ENCODE peak calls at places on chromosomes 12 and 14, in six cellular contexts. U is neural progenitor cell, H is OCI-LY7, N is thyroid gland, O is choroid plexus epithelial cell, I is AG04450. W is an unnamed sample.

GRCh38 chr12:58504539-58504938 is 415.8 kb downstream of the LRIG3 start:
- DNase-seq in H (no peak), O (no peak), U (no peak), N (no peak), I (no peak), W (no peak)

GRCh38 chr12:126966498-126966897 is 1300.5 kb upstream of the TMEM132C start:
- DNase-seq in I (no peak), O (no peak), H (no peak), N (no peak), U (no peak), W (no peak)

GRCh38 chr12:89448951-89449371 is 75.6 kb downstream of the GALNT4 start:
- DNase-seq in N (no peak), O (peak; percentile 43), I (no peak), H (no peak), U (no peak), W (no peak)

GRCh38 chr12:90004319-90005074 is 295.9 kb upstream of the ATP2B1 start:
- DNase-seq in U (no peak), H (peak; percentile 45), O (no peak), I (no peak), N (no peak), W (no peak)

GRCh38 chr12:120101182-120101581 is 15.4 kb downstream of the RAB35 start:
- DNase-seq in I (no peak), U (no peak), N (no peak), H (no peak), O (no peak), W (no peak)

GRCh38 chr12:27177716-27178115 is 66.4 kb upstream of the STK38L start:
- DNase-seq in I (no peak), N (no peak), O (peak; percentile 83), U (no peak), H (no peak), W (no peak)

GRCh38 chr12:88946377-88946997 is 366.2 kb upstream of the KITLG start:
- DNase-seq in O (peak; percentile 71), U (no peak), N (peak; percentile 2), H (no peak), I (no peak), W (no peak)

GRCh38 chr12:23066095-23066494 is 441.1 kb downstream of the ETNK1 start:
- DNase-seq in N (no peak), O (no peak), U (no peak), I (no peak), H (no peak), W (no peak)

GRCh38 chr12:57341275-57341990 is 89.4 kb downstream of the R3HDM2 start:
- DNase-seq in U (no peak), N (no peak), H (no peak), I (no peak), O (peak; percentile 77), W (no peak)

GRCh38 chr14:81415781-81416180 is 15.7 kb upstream of the STON2 start:
- DNase-seq in U (no peak), N (no peak), I (no peak), O (no peak), H (no peak), W (no peak)

DNA sequence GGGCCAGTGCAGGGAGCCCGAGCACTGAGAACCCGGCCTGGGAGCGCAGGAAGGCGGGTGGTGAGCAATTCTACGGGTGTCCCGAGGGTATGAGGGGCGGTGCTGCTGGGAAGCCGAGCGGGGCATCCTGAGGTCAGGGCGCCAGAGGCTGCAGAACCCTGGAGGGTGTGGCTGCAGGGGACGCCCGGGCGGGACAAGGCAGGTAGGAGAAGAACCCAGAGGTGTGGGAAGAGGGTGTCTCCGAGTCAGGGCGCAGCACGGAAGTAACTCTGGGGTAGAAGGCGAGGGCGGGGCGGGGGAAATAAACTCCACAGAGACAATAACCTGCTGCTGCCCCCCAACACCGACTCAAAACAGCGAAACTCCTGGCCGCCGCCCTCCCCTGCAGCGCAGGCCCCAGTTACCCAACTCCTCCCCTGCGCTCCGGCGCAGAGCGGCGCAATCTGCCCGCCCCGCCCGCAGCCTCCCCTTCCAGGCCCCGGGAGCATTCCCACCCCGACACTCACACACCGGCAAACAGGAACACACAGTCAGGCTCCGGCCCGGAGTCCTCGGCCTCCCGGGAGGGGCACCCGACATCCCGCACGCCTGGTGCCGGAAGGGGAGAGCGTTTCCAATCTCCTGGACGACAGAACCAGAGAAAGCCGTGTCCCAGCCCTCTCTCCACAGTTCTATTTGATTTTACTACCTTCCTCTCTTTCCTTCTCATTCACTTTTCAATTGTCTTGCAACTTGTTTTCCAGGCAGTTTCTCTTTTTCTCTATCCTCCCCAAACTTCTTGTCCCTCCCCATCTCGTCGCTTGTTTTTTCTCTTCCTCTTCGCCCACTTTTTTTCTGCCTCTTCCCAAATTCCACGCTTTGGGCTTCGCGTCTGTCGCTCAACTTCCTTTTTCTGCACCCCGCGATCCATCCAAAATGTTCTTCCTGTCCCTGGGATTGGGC is 2.4 kb downstream of the HRK start:
- DNase-seq in H (no peak), O (peak; percentile 23), N (no peak), I (no peak), U (peak; percentile 64), W (no peak)
- H3K4me3 ChIP-seq in H (peak overlapping the region; percentile 76), O (no peak overlapping the region), N (no peak overlapping the region), I (peak overlapping the region; percentile 25), U (peak overlapping the region; percentile 63), W (no peak overlapping the region)

DNA sequence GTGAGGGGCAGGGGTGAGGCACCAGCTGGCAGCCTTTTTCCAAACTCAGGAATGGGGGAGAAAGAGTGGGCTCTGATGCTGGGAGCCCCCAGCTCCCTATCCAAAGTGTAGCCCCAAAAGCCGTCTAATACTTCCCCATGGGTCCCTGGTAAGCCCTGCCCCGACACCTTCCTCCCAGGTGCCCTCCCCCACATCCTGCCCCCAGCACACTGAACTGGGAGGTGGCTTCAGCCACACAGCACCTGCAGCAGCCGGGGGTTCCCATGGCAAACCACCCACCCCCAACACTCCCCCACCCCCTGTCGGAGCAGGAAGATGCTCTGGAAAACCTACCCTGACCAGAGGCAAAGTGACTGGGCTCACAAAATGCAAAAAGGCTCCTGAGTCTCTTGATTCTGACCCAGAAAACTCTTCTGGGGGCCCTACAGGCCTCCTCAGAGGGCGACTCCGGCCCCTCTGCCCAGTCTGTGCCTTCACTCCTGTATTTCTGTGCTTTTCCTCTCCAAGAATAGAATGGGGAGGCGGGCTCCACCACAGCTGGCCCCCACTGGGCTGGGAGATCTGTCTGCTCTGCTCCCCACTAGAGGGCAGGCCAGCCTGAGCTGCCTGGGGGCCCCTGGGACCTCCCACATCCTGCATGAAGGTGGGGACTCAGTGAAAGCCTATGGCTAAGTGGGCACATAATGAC is 81.6 kb downstream of the ITPK1 start:
- DNase-seq in U (peak; percentile 54), N (no peak), I (no peak), O (no peak), H (peak; percentile 63), W (no peak)
- TF ChIP-seq CTCF in U (peak; percentile 64), N (no peak), I (peak; percentile 48), O (peak; percentile 65), H (peak; percentile 86), W (peak; percentile 75)

GRCh38 chr12:3694673-3695072 is 58.2 kb downstream of the CRACR2A start:
- DNase-seq in H (no peak), I (no peak), U (no peak), O (no peak), N (peak; percentile 52), W (no peak)
- H3K4me3 ChIP-seq in H (no peak overlapping the region), I (no peak overlapping the region), U (no peak overlapping the region), O (no peak overlapping the region), N (no peak overlapping the region), W (no peak overlapping the region)

GRCh38 chr12:92144631-92145480 is 790 bp downstream of the BTG1 start:
- DNase-seq in H (peak; percentile 69), O (no peak), U (peak; percentile 66), I (no peak), N (peak; percentile 47), W (no peak)

GRCh38 chr12:92145481-92145730 is 240 bp downstream of the BTG1 start:
- DNase-seq in O (no peak), N (no peak), I (no peak), H (no peak), U (no peak), W (no peak)

GRCh38 chr12:92143280-92143679 is 2.4 kb downstream of the BTG1 start:
- DNase-seq in N (no peak), I (no peak), H (no peak), U (no peak), O (no peak), W (no peak)

GRCh38 chr12:92142251-92142896 is 3.3 kb downstream of the BTG1 start:
- DNase-seq in I (no peak), H (no peak), O (no peak), U (no peak), N (no peak), W (no peak)

DNA sequence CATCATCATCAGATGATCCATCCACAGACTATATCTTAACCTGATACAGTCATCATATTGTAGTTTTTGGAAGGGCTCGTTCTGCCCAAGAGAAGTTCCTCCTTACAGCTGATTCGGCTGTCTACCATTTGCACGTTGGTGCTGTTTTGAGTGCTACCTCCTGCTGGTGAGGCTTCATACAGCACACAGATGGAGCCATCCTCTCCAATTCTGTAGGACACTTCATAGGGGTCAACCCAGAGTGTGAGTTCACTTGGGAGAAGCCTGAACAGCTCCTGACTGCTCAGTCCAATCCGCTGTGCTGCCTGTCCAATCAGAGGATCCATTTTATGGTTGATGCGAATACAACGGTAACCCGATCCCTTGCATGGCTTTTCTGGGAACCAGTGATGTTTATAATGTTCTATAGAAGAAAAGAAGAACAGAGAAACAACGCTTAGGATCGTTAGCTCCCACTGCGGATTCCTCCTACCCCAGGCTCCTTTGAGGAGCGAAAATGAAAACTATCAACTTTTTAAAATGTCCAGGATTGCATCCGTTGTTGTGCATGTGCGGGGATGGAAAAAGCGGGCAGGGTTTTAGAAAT is 1.5 kb downstream of the BTG1 start:
- DNase-seq in O (peak; percentile 99), I (peak; percentile 96), H (peak; percentile 88), U (peak; percentile 90), N (peak; percentile 58), W (peak; percentile 83)
- TF ChIP-seq CTCF in O (peak; percentile 91), I (peak; percentile 90), H (peak; percentile 87), U (peak; percentile 67), N (peak; percentile 15), W (peak; percentile 84)

DNA sequence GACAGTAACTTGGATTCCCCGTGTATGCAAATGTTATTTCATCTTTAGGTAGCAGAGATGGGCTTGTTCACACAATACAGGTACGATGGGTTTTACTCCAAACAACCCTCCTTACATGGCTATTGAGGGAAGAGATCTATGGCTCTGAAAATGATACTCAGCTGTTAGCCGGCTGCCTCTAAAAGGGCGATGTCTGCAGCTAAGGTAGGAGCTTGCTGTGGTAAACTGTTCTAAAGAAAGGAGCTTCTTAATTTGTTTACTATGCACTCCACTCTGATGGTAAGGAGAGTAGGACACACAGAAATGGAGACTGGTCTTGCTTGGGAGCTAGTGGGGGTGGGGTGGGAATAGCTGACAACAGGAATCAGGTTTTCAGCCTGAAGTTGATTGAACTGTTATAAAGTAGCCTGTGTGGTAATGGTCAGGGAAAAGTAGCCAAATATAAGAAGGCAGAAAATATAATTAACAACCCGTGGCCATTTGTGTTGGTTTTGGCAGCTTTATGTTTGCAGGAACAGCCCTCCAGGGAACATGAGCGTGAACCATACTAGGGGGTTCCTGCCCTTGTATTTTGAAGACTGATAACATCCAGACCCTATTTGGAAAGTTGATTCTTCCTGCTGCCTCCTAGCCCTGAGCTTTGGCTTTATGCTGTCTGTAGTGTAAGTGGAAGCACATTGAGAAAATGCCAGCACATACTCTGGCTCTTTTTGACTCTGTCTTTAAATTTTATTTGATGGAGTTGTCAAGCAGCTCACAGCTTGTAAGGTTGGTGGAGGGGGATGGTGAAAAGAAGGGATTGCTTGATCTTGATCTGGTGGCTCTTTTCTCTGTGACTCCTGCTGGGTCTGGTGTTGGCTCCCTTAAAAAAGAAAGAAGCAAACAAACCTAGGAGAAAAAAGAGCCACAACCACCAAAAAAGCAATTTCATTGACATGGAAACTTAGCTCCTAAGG is 929.8 kb downstream of the DIO2 start:
- DNase-seq in N (no peak), I (no peak), U (peak; percentile 20), O (peak; percentile 37), H (no peak), W (no peak)
- H3K4me3 ChIP-seq in N (no peak overlapping the region), I (peak overlapping the region; percentile 5), U (peak overlapping the region; percentile 59), O (peak overlapping the region; percentile 75), H (no peak overlapping the region), W (no peak overlapping the region)

W was measured in GM12864.